ENCODE peak calls at places on chromosome 7, in six cellular contexts. T, G, M, V, B and Q are unnamed samples. For H3K4me1, the result is how much of the 10 kb centered on the place peaks cover.

GRCh38 chr7:110534241-110534931 is 556.5 kb upstream of the LRRN3 start:
- DNase-seq in M (no peak), T (peak), V (no peak), B (no peak), G (peak), Q (no peak)

GRCh38 chr7:74512762-74513161 is 59.1 kb downstream of the GTF2IRD1 start:
- DNase-seq in G (no peak), B (no peak), V (no peak), T (no peak), M (no peak), Q (no peak)

GRCh38 chr7:6205921-6206660 is 66.3 kb downstream of the CYTH3 start:
- DNase-seq in T (no peak), B (no peak), V (no peak), M (no peak), G (peak), Q (no peak)

GRCh38 chr7:139124084-139124914 is 14.8 kb upstream of the ZC3HAV1 start:
- DNase-seq in G (no peak), B (no peak), V (peak), M (no peak), T (no peak), Q (no peak)

GRCh38 chr7:137276194-137276593 is 67.3 kb downstream of the PTN start:
- DNase-seq in V (no peak), M (no peak), G (no peak), B (no peak), T (no peak), Q (no peak)

GRCh38 chr7:13021566-13021965 is 334.1 kb downstream of the ARL4A start:
- DNase-seq in B (no peak), V (no peak), G (no peak), M (no peak), T (peak), Q (no peak)

GRCh38 chr7:10973942-10974716 is 457 bp downstream of the PHF14 start:
- DNase-seq in B (no peak), V (peak), M (no peak), T (peak), G (peak), Q (no peak)

GRCh38 chr7:73831656-73832579 is 1.1 kb downstream of the CLDN4 start:
- DNase-seq in T (peak), V (no peak), M (no peak), G (no peak), B (no peak), Q (peak)

GRCh38 chr7:55205124-55205955 is 159.8 kb upstream of the LANCL2 start:
- DNase-seq in V (no peak), B (no peak), M (no peak), T (no peak), G (no peak), Q (no peak)

GRCh38 chr7:36911788-36912187 is 187.5 kb upstream of the AOAH start:
- DNase-seq in V (no peak), B (no peak), G (no peak), T (no peak), M (no peak), Q (no peak)

GRCh38 chr7:21426286-21426957 is 1.5 kb upstream of the SP4 start:
- DNase-seq in G (no peak), M (no peak), B (no peak), V (no peak), T (peak), Q (no peak)

GRCh38 chr7:130941322-130942210 is 207.6 kb upstream of the KLF14 start:
- DNase-seq in G (no peak), T (peak), V (peak), M (no peak), B (no peak), Q (no peak)

GRCh38 chr7:44885394-44886317 is at the start of gene PURB:
- DNase-seq in T (peak), B (peak), G (peak), V (peak), M (peak), Q (peak)
- H3K4me1 ChIP-seq in T (under half), B (under half), G (under half), V (under half), M (under half), Q (under half)

GRCh38 chr7:42625391-42625790 is 286.5 kb downstream of the C7orf25 start:
- DNase-seq in T (no peak), V (no peak), M (no peak), G (no peak), B (no peak), Q (no peak)

GRCh38 chr7:42628021-42628420 is 283.8 kb downstream of the C7orf25 start:
- DNase-seq in G (no peak), M (no peak), V (no peak), T (no peak), B (no peak), Q (no peak)

GRCh38 chr7:42618649-42619315 is 293.1 kb downstream of the C7orf25 start:
- DNase-seq in G (no peak), T (no peak), B (no peak), V (no peak), M (no peak), Q (no peak)

GRCh38 chr7:42621543-42622219 is 290.2 kb downstream of the C7orf25 start:
- DNase-seq in B (no peak), M (no peak), G (no peak), V (no peak), T (no peak), Q (no peak)

GRCh38 chr7:42624471-42624870 is 287.4 kb downstream of the C7orf25 start:
- DNase-seq in V (no peak), M (no peak), B (no peak), T (no peak), G (no peak), Q (no peak)
- TF ChIP-seq JUND in V (no peak), M (no peak), B (no peak), T (no peak), G (no peak), Q (no peak)

GRCh38 chr7:77309714-77310220 is 106.4 kb downstream of the GSAP start:
- DNase-seq in V (no peak), G (no peak), B (no peak), M (no peak), T (no peak), Q (no peak)

GRCh38 chr7:77310982-77311381 is 105.2 kb downstream of the GSAP start:
- DNase-seq in B (no peak), M (no peak), G (no peak), V (no peak), T (no peak), Q (no peak)

GRCh38 chr7:77308792-77309191 is 107.4 kb downstream of the GSAP start:
- DNase-seq in M (no peak), V (no peak), T (no peak), B (no peak), G (no peak), Q (no peak)

DNA sequence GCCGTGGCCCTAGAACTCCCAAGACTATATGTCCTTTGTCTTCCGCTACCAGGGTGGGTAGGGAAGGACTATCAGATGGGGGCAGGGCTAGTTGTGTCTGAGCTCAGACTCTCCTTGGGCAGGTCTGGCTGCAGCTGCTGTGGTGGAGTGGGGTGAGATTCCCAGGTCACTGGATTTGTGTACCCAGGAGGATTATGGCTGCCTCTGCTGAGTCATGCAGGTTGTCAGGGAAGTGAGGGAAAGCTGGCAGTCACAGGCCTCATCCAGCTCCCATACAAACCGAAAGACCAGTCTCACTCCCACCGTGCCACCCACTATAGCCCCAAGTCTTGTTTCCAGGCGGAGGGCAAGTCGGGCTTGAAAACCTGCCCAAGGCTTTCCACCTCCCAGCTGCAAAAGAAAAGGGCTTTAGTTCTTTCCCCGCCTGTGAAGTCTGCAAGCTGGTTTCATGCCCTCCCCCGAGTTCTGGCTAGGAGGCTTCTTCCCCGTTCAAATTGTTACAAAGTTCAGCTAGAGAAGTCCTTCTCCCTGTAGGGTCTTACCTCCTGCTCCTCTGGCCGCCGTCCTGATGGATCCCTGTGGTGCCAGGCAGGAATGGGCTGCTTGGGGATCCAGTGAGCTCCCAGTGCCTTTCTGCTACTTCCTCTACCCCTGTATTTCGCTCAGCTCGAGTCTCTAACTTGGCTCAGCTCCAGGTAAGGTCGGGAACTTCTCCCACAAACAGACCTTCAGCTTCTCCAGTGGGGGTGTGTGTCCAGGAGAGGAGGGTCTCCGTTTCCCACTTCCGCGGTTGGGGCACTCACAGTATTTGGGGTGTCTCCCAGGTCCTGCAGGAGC is 106.8 kb upstream of the FGL2 start:
- DNase-seq in T (peak), B (no peak), G (no peak), V (no peak), M (no peak), Q (no peak)
- H2AFZ ChIP-seq in T (no peak), B (no peak), G (no peak), V (peak), M (peak), Q (no peak)

GRCh38 chr7:7948233-7948632 is 20.4 kb upstream of the GLCCI1 start:
- DNase-seq in B (no peak), G (no peak), T (no peak), M (no peak), V (no peak), Q (no peak)
- H3K4me1 ChIP-seq in B (under half), G (under half), T (under half), M (under half), V (under half), Q (under half)

GRCh38 chr7:34550996-34551395 is 107.0 kb upstream of the NPSR1 start:
- DNase-seq in B (no peak), T (no peak), V (no peak), G (no peak), M (no peak), Q (no peak)
- TF ChIP-seq JUND in B (no peak), T (no peak), V (no peak), G (no peak), M (no peak), Q (no peak)

DNA sequence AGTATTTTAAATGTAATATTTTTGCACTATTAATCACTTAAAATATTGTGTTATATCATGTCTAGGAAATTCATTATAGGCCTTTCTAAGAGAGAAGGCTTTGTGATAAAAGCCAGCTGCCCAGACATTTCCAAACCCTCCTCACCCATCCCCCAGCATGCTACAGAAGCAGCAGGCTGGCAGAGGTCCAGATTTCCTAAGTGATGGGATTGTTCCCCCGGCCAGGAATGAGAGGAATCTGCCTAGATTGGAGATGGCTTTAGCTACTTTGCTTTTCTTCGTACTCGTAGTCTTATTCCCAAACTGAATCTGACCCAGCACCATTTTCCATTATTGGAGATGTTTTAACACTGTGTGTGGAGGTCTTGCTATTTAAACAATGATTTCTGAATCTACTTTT is 29.4 kb downstream of the CDK14 start:
- DNase-seq in B (no peak), G (peak), V (no peak), T (no peak), M (peak), Q (no peak)
- H2AFZ ChIP-seq in B (no peak), G (no peak), V (no peak), T (no peak), M (no peak), Q (no peak)

DNA sequence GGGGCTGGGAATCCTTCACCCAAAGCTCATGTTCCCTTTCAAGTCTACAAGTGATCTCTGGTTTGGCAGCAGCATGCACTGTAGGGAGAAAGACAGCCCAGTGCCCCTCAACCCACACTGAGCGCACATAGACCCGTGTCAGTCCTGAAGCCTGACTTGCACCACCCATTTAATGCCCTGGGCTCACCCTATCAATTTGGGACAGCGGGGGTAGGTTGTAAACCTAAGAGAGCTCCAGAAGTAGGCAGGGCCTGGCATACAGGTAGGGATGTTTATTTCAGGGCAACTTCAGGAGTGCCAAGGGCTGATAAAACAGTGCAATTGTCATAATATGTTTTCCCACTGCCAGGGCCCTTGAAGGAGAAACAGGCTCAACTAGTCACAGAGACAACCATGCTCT is 3.5 kb upstream of the ATP6V0E2 start:
- DNase-seq in T (no peak), V (no peak), M (no peak), G (no peak), B (no peak), Q (no peak)
- H3K4me1 ChIP-seq in T (under half), V (under half), M (under half), G (under half), B (half or more), Q (under half)

DNA sequence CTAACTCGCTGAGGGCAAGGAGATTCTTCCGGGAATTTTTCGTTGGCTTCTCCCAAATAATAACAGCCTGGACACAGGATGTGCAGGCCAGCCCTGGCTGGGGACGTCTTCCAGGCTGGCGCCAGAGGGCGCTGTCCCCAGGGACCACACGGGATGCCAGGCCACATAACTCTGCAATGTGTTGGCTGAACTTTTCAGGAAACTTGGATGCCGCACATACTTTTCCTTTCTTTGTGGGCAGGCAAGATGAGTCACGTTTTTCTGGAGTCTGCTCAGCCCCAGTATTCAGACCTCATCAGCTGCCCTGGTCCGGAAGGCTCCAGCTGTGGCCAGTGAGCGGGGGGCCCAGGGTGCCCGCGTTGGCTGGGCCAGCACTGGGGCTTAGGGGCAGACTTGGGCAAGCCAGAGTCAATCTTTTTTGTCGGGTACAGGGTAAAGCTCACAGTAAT is 122.7 kb downstream of the PRKAG2 start:
- DNase-seq in T (peak), M (peak), V (peak), B (no peak), G (peak), Q (peak)
- TF ChIP-seq JUND in T (peak), M (peak), V (no peak), B (no peak), G (peak), Q (no peak)

GRCh38 chr7:123583821-123584220 is 17.8 kb upstream of the ASB15 start:
- DNase-seq in B (no peak), V (no peak), T (no peak), M (no peak), G (no peak), Q (no peak)

GRCh38 chr7:123580406-123581161 is 21.0 kb upstream of the ASB15 start:
- DNase-seq in T (peak), G (peak), V (no peak), M (no peak), B (no peak), Q (peak)

GRCh38 chr7:123581162-123581459 is 20.5 kb upstream of the ASB15 start:
- DNase-seq in M (no peak), T (no peak), V (no peak), B (no peak), G (no peak), Q (no peak)
- H2AFZ ChIP-seq in M (peak), T (no peak), V (peak), B (no peak), G (no peak), Q (peak)

DNA sequence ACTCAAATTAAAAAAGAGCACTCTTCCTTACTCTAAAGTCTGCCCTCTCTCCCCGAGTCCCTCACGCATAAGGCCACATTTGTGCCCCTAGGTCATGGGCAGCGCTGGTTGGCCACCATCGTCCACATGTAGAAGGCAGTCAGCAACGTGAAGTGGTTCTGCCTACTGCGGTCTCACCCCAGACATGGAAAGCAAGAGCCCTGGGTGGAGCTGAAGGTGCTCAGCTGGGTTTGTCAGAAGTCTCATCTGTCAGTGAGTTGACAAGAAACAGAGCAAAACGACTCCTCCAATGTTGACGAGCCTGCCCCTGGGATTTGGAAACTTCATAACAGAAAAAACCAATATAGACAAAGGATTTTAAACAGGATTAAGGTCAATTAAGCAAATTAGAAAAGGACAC is 192.3 kb upstream of the PRSS58 start:
- DNase-seq in G (no peak), B (no peak), M (no peak), V (no peak), T (no peak), Q (no peak)
- H3K4me1 ChIP-seq in G (under half), B (under half), M (under half), V (under half), T (under half), Q (under half)